ENCODE peak calls at places on chromosomes 12 and 14, in four cellular contexts. One of them, this sample, is unnamed.

GRCh38 chr12:66403746-66404145 is 101.5 kb downstream of the HELB start:
- DNase-seq in GM12878: no peak
- DNase-seq in HepG2: no peak
- DNase-seq in A549: no peak
- DNase-seq in this sample: peak; percentile 15

GRCh38 chr12:113366827-113367226 is 8.4 kb downstream of the PLBD2 start:
- DNase-seq in HepG2: no peak
- DNase-seq in GM12878: no peak
- DNase-seq in A549: no peak
- DNase-seq in this sample: no peak

GRCh38 chr14:94581127-94581999 is at the start of gene SERPINA5:
- DNase-seq in A549: no peak
- DNase-seq in GM12878: no peak
- DNase-seq in HepG2: peak; percentile 83
- DNase-seq in this sample: peak; percentile 80

GRCh38 chr14:77108753-77109152 is 10.7 kb downstream of the CIPC start:
- DNase-seq in HepG2: no peak
- DNase-seq in GM12878: no peak
- DNase-seq in A549: no peak
- DNase-seq in this sample: no peak

GRCh38 chr12:34393821-34394150 is 371.5 kb downstream of the ALG10 start:
- DNase-seq in A549: no peak
- DNase-seq in GM12878: no peak
- DNase-seq in HepG2: no peak
- DNase-seq in this sample: peak; percentile 4

GRCh38 chr12:27595231-27595642 is 71.2 kb downstream of the PPFIBP1 start:
- DNase-seq in A549: no peak
- DNase-seq in HepG2: peak; percentile 10
- DNase-seq in GM12878: no peak
- DNase-seq in this sample: peak; percentile 48

GRCh38 chr12:59820594-59821011 is 224.8 kb downstream of the SLC16A7 start:
- DNase-seq in GM12878: no peak
- DNase-seq in HepG2: no peak
- DNase-seq in A549: no peak
- DNase-seq in this sample: no peak

GRCh38 chr12:122852336-122853275 is 17.3 kb downstream of the HIP1R start:
- DNase-seq in GM12878: no peak
- DNase-seq in HepG2: no peak
- DNase-seq in A549: no peak
- DNase-seq in this sample: peak; percentile 90

GRCh38 chr14:104865069-104865630 is at the start of gene CEP170B:
- DNase-seq in A549: peak; percentile 60
- DNase-seq in HepG2: no peak
- DNase-seq in GM12878: no peak
- DNase-seq in this sample: peak; percentile 95

GRCh38 chr12:44780221-44780770 is 95.8 kb downstream of the NELL2 start:
- DNase-seq in GM12878: no peak
- DNase-seq in A549: no peak
- DNase-seq in HepG2: no peak
- DNase-seq in this sample: no peak

GRCh38 chr12:44771485-44771884 is 104.6 kb downstream of the NELL2 start:
- DNase-seq in HepG2: no peak
- DNase-seq in A549: no peak
- DNase-seq in GM12878: no peak
- DNase-seq in this sample: no peak

GRCh38 chr12:44779766-44780165 is 96.3 kb downstream of the NELL2 start:
- DNase-seq in HepG2: no peak
- DNase-seq in A549: no peak
- DNase-seq in GM12878: no peak
- DNase-seq in this sample: no peak

GRCh38 chr12:44775916-44776315 is 100.2 kb downstream of the NELL2 start:
- DNase-seq in A549: no peak
- DNase-seq in HepG2: no peak
- DNase-seq in GM12878: no peak
- DNase-seq in this sample: no peak

DNA sequence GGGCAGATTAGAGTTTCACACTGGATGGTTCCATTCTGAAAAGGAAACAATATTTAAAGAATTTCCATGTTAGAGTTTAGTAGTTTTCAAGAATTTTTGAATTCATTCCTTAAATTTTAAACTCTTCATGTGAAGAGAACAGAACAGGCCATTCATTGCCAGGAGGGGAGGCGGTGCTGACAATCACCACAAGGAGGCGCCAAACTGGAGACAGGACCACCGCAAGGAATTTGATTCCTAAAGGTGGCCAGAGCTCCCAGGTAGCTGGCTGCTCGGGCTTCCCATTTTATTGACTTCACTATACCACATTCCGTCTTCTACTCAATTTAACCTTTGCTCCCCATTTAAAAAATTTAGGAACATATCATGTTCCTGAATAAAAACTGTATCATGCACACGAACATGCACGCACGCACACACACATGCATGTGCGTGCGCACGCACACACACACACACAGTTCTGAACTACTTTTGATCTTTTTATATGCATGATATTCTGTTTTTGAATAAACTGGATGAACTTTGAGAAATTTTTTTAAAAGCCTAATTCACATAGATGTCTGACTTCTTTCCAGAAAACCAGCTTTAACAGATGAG is 101.2 kb downstream of the NELL2 start:
- DNase-seq in HepG2: peak; percentile 21
- DNase-seq in A549: peak; percentile 3
- DNase-seq in GM12878: no peak
- DNase-seq in this sample: peak; percentile 36
- TF ChIP-seq RAD21 in HepG2: peak; percentile 17
- TF ChIP-seq RAD21 in A549: peak; percentile 32
- TF ChIP-seq RAD21 in GM12878: peak; percentile 61
- TF ChIP-seq RAD21 in this sample: peak; percentile 27

DNA sequence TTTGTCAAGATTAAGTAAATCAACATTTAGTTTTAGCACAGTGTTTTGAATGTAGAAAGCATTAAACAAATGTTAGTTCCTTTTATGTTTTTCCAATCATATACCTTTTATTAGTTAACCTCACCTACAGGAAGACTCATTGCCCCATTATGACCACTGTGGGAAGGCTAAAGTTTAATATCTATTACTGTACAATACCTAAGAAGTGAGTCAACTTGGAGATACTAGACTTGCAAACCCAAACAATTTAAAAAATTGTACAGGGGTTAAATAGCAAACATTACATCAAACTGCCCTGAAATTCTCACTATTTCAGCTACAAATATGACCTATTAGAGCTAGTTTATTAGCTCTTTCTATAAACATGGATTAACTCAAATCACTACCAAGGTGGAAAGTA is 8.6 kb upstream of the G2E3 start:
- DNase-seq in GM12878: no peak
- DNase-seq in HepG2: no peak
- DNase-seq in A549: no peak
- DNase-seq in this sample: no peak
- H3K4me2 ChIP-seq in GM12878: no peak overlapping the region
- H3K4me2 ChIP-seq in HepG2: no peak overlapping the region
- H3K4me2 ChIP-seq in A549: peak overlapping the region; percentile 37
- H3K4me2 ChIP-seq in this sample: no peak overlapping the region

DNA sequence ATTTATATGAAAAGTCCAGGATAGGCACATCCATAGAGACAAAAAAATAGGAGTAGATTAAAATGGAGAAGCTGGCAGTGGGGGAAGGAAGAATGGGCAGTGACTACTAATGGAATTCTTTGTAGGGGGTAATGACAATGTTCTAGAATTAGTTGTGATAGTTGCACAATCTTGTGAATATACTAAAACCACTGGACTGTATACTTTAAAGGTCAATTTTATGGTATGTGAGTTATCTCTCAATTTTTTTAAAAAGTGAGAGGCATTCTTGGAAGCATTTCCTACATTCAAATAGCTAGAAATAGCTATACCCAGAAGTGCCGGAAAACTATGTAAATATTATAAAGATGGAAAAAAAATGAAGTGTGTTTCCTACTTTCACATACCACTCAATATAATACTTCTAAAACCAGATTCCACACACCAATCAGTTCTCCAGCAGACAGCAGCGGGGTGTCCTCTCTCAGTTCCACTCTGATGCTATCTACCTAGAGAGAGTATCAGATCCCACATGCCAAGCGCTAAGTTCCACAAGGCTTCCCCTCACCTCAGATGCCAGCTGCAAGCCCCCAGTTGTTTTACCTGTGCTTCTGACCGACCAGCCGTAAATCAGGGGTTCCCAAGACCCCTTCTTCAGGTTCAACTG is 41.7 kb upstream of the NID2 start:
- DNase-seq in GM12878: no peak
- DNase-seq in HepG2: no peak
- DNase-seq in A549: no peak
- DNase-seq in this sample: no peak
- TF ChIP-seq PBX3 in GM12878: no peak
- TF ChIP-seq PBX3 in HepG2: no peak
- TF ChIP-seq PBX3 in A549: no peak
- TF ChIP-seq PBX3 in this sample: no peak

DNA sequence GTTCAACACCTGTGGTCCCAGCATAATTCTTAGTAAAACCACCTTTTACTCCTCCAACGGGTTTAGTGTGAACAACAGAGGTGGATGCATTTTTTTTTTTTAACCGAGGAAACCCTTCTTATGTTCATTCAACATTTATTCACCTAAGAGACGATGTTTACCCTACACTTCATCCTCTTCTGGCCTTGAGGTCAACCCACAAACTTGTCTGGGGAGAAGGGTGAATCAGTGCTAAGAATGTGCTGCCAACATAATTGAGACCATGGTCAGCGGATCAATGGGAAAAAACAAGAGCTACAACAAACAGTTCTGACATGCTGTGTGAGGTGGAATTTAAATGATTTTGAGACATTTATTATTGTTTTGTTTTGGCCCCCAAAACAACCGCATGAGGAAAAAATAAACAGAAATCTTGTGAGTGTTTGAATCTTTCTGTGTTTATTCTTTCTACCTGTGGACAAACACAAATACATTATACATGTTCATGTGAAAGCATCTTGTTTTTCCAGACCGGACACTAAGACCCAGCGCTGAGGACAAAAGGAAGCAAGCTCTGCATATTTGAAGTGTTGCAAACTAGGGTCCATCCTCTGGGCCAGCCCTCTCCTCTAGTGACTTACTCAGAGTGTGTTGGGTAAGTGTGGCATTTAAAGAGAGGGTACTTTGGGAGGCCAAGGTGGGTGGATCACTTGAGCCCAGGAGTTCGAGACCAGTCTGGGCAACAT is 5.1 kb upstream of the USP30 start:
- DNase-seq in HepG2: no peak
- DNase-seq in GM12878: no peak
- DNase-seq in A549: no peak
- DNase-seq in this sample: no peak
- TF ChIP-seq RAD21 in HepG2: no peak
- TF ChIP-seq RAD21 in GM12878: no peak
- TF ChIP-seq RAD21 in A549: no peak
- TF ChIP-seq RAD21 in this sample: no peak

GRCh38 chr12:116284401-116284800 is 6.9 kb upstream of the MED13L start:
- DNase-seq in A549: no peak
- DNase-seq in HepG2: no peak
- DNase-seq in GM12878: no peak
- DNase-seq in this sample: no peak
- H3K4me2 ChIP-seq in A549: no peak overlapping the region
- H3K4me2 ChIP-seq in HepG2: no peak overlapping the region
- H3K4me2 ChIP-seq in GM12878: no peak overlapping the region
- H3K4me2 ChIP-seq in this sample: no peak overlapping the region

This sample was measured in SK-N-SH.